ENCODE peak calls at places on chromosomes 4 and X, in four cellular contexts. K, H, Z and Q are unnamed samples.

GRCh38 chr4:139556735-139557505 is 901 bp upstream of the SETD7 start:
- DNase-seq in H (peak), K (no peak), Z (peak), Q (peak)

GRCh38 chr4:149997881-149998421 is 80.3 kb upstream of the DCLK2 start:
- DNase-seq in H (no peak), Z (no peak), K (peak), Q (no peak)

GRCh38 chr4:87239821-87240220 is 19.4 kb upstream of the KLHL8 start:
- DNase-seq in H (no peak), K (no peak), Z (no peak), Q (no peak)

GRCh38 chr4:3363411-3364141 is 70.8 kb downstream of the RGS12 start:
- DNase-seq in K (no peak), Z (no peak), H (no peak), Q (no peak)

GRCh38 chr4:158895797-158896442 is 127.1 kb downstream of the FNIP2 start:
- DNase-seq in Z (no peak), H (no peak), K (no peak), Q (no peak)

GRCh38 chr4:74181225-74181624 is 23.3 kb downstream of the MTHFD2L start:
- DNase-seq in Z (no peak), K (no peak), H (no peak), Q (no peak)

GRCh38 chrX:136065044-136065671 is 79.9 kb downstream of the SLC9A6 start:
- DNase-seq in H (no peak), Z (peak), K (no peak), Q (no peak)

GRCh38 chrX:46235778-46236177 is 309.4 kb downstream of the ZNF674 start:
- DNase-seq in K (no peak), Z (no peak), H (no peak), Q (no peak)

GRCh38 chrX:87299563-87300160 is 217.9 kb upstream of the KLHL4 start:
- DNase-seq in K (no peak), H (no peak), Z (no peak), Q (no peak)

GRCh38 chr4:4248885-4249203 is 821 bp upstream of the TMEM128 start:
- DNase-seq in K (no peak), H (no peak), Z (no peak), Q (no peak)

GRCh38 chr4:138407329-138407728 is 165.2 kb upstream of the SLC7A11 start:
- DNase-seq in H (no peak), Z (no peak), K (no peak), Q (no peak)

GRCh38 chr4:119518915-119519410 is 109.6 kb downstream of the PDE5A start:
- DNase-seq in K (no peak), Z (no peak), H (no peak), Q (no peak)

GRCh38 chr4:151322565-151322964 is 2.8 kb downstream of the SH3D19 start:
- DNase-seq in Z (no peak), K (no peak), H (no peak), Q (no peak)

GRCh38 chrX:47218280-47218919 is at the start of gene CDK16:
- DNase-seq in Z (peak), K (peak), H (peak), Q (peak)

GRCh38 chr4:123396294-123397275 is at the start of gene SPRY1:
- DNase-seq in H (peak), K (peak), Z (peak), Q (peak)

GRCh38 chr4:98491862-98492554 is 166.4 kb downstream of the TSPAN5 start:
- DNase-seq in Z (no peak), H (no peak), K (no peak), Q (no peak)

GRCh38 chr4:19803406-19803805 is 448.3 kb upstream of the SLIT2 start:
- DNase-seq in K (no peak), Z (no peak), H (no peak), Q (no peak)

GRCh38 chr4:9792381-9792780 is 10.9 kb downstream of the DRD5 start:
- DNase-seq in Z (no peak), K (no peak), H (no peak), Q (no peak)

GRCh38 chr4:98728871-98729270 is 70.5 kb upstream of the TSPAN5 start:
- DNase-seq in H (no peak), Z (no peak), K (no peak), Q (no peak)

GRCh38 chrX:23344208-23344903 is 9.7 kb downstream of the PTCHD1 start:
- DNase-seq in H (no peak), Z (no peak), K (no peak), Q (no peak)

GRCh38 chr4:3516061-3516835 is 16.0 kb downstream of the LRPAP1 start:
- DNase-seq in H (no peak), Z (no peak), K (no peak), Q (peak)

GRCh38 chrX:72238721-72239475 is at the start of gene ERCC6L:
- DNase-seq in K (peak), Z (peak), H (peak), Q (peak)

GRCh38 chr4:169957785-169958184 is 68.4 kb downstream of the MFAP3L start:
- DNase-seq in H (no peak), K (no peak), Z (no peak), Q (no peak)

GRCh38 chrX:115602729-115603389 is 41.9 kb downstream of the PLS3 start:
- DNase-seq in K (no peak), Z (no peak), H (no peak), Q (no peak)

GRCh38 chr4:33780952-33781655 is 2463.2 kb downstream of the ARAP2 start:
- DNase-seq in K (peak), H (no peak), Z (no peak), Q (no peak)

GRCh38 chr4:34250562-34250961 is 1993.8 kb downstream of the ARAP2 start:
- DNase-seq in H (no peak), K (no peak), Z (no peak), Q (no peak)

GRCh38 chr4:56871357-56871993 is 36.2 kb upstream of the REST start:
- DNase-seq in H (no peak), Z (peak), K (no peak), Q (no peak)
- H3K27ac ChIP-seq in H (no peak), Z (no peak), K (no peak), Q (no peak)

GRCh38 chrX:154059729-154060245 is 37.7 kb downstream of the MECP2 start:
- DNase-seq in H (no peak), Z (no peak), K (no peak), Q (no peak)
- H3K27ac ChIP-seq in H (no peak), Z (no peak), K (no peak), Q (no peak)

DNA sequence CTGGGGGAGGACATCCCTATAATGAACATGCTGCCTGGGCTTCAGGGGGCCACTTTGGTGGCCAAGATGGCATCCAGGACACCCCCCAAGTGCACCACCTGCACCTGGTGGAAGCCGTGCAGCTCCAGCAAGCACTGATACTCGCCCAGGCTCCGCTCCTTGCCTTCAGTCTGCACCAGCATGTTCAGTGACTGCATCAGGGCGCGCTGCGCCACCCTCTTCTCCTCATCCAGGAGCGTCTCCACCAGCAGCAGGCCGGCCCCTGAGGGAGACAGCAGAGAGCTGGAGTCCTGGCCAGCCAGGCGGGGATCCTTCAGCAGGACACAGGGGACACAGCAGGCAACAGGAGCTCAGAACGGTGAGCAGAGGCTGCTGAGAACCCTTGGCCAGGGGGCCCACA is 11.3 kb upstream of the SLC25A6 start:
- DNase-seq in Z (peak), K (no peak), H (no peak), Q (peak)
- H3K27ac ChIP-seq in Z (no peak), K (no peak), H (no peak), Q (no peak)

DNA sequence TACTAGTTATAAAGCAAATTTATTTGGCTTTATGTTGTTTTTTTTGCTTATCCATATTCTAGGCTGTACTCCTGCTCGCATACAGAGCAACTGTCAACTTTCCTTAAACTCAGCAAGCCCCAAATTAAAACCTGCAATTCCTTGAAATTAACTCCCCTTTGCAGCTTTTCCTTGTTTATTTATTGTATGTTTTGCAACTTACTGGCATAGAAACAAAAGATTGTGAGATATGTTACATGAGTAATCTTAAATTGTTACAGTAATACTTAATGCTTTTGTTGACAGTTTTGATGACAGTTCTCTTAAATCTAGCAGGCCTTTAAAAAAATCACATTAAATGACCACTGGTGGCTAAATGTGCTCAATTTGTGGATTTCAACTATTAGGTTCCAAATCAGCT is 4.5 kb downstream of the DDX3X start:
- DNase-seq in H (no peak), Z (no peak), K (no peak), Q (no peak)
- H3K27ac ChIP-seq in H (no peak), Z (no peak), K (no peak), Q (no peak)

GRCh38 chr4:185730849-185731608 is 81.0 kb downstream of the SORBS2 start:
- DNase-seq in H (peak), K (no peak), Z (no peak), Q (no peak)
- H3K27ac ChIP-seq in H (peak), K (no peak), Z (peak), Q (no peak)